ENCODE peak calls at places on chromosomes 3 and 15, in six cellular contexts. O is psoas muscle, K is astrocyte, P is IMR-90, Q is astrocyte of the spinal cord, U is astrocyte of the cerebellum. W is an unnamed sample.

GRCh38 chr15:39304201-39304841 is 276.6 kb upstream of the THBS1 start:
- DNase-seq in P (peak), Q (peak), O (no peak), U (peak), K (peak), W (peak)

GRCh38 chr3:7144696-7145308 is 283.9 kb downstream of the GRM7 start:
- DNase-seq in Q (no peak), O (no peak), K (no peak), U (no peak), P (no peak), W (no peak)

GRCh38 chr15:35068861-35069260 is 16.2 kb downstream of the NANOGP8 start:
- DNase-seq in P (no peak), Q (no peak), O (no peak), K (no peak), U (no peak), W (no peak)

GRCh38 chr15:47471020-47471419 is 246.3 kb upstream of the SEMA6D start:
- DNase-seq in Q (no peak), O (no peak), P (peak), K (no peak), U (no peak), W (no peak)

GRCh38 chr3:28575748-28576589 is 227.3 kb upstream of the AZI2 start:
- DNase-seq in U (no peak), Q (no peak), O (peak), K (peak), P (no peak), W (no peak)

GRCh38 chr3:194447161-194447560 is 39.6 kb downstream of the ATP13A3 start:
- DNase-seq in O (no peak), U (no peak), P (no peak), K (no peak), Q (no peak), W (no peak)

GRCh38 chr3:15345051-15345607 is 12.7 kb upstream of the SH3BP5 start:
- DNase-seq in O (no peak), K (no peak), U (no peak), P (no peak), Q (no peak), W (no peak)

GRCh38 chr3:190266915-190267290 is 55.3 kb downstream of the CLDN1 start:
- DNase-seq in Q (no peak), U (no peak), O (no peak), K (no peak), P (no peak), W (no peak)

GRCh38 chr15:47711654-47712053 is 5.7 kb upstream of the SEMA6D start:
- DNase-seq in O (no peak), Q (no peak), P (no peak), U (no peak), K (no peak), W (no peak)

GRCh38 chr3:188061133-188061532 is 92.8 kb upstream of the LPP start:
- DNase-seq in U (peak), Q (peak), P (peak), K (peak), O (no peak), W (no peak)

GRCh38 chr3:71389911-71390573 is 193.5 kb downstream of the FOXP1 start:
- DNase-seq in P (peak), U (peak), K (peak), O (peak), Q (peak), W (no peak)

GRCh38 chr3:10219737-10220136 is 28.5 kb upstream of the TATDN2 start:
- DNase-seq in U (no peak), Q (no peak), O (no peak), P (no peak), K (no peak), W (no peak)

GRCh38 chr15:47778263-47778770 is 61.0 kb downstream of the SEMA6D start:
- DNase-seq in K (no peak), U (no peak), Q (no peak), P (no peak), O (no peak), W (no peak)

GRCh38 chr15:93418566-93418965 is 329.6 kb upstream of the RGMA start:
- DNase-seq in U (no peak), K (no peak), P (no peak), O (no peak), Q (no peak), W (no peak)

GRCh38 chr3:129741794-129742193 is 135.3 kb upstream of the PLXND1 start:
- DNase-seq in P (no peak), K (peak), Q (no peak), O (no peak), U (no peak), W (no peak)

GRCh38 chr3:46986782-46987484 is 7.5 kb downstream of the NBEAL2 start:
- DNase-seq in K (no peak), U (no peak), P (no peak), Q (no peak), O (peak), W (no peak)

GRCh38 chr3:72550582-72551262 is 297.5 kb downstream of the SHQ1 start:
- DNase-seq in O (no peak), U (no peak), P (no peak), K (no peak), Q (no peak), W (no peak)

GRCh38 chr3:56691165-56692000 is 8.3 kb upstream of the TASOR start:
- DNase-seq in Q (no peak), O (no peak), P (peak), K (no peak), U (no peak), W (no peak)

GRCh38 chr15:92928351-92928750 is 28.2 kb downstream of the CHD2 start:
- DNase-seq in O (no peak), P (no peak), K (no peak), U (no peak), Q (no peak), W (no peak)

GRCh38 chr3:141384575-141384974 is 16.3 kb downstream of the ZBTB38 start:
- DNase-seq in O (no peak), P (no peak), U (no peak), K (no peak), Q (no peak), W (no peak)

GRCh38 chr3:141384157-141384556 is 15.9 kb downstream of the ZBTB38 start:
- DNase-seq in U (no peak), Q (peak), P (peak), O (no peak), K (peak), W (no peak)

GRCh38 chr3:141385386-141386079 is 17.2 kb downstream of the ZBTB38 start:
- DNase-seq in K (no peak), Q (peak), P (peak), O (no peak), U (no peak), W (no peak)

GRCh38 chr3:141382571-141382970 is 14.3 kb downstream of the ZBTB38 start:
- DNase-seq in P (no peak), O (no peak), Q (no peak), K (no peak), U (no peak), W (no peak)

GRCh38 chr3:141383555-141384129 is 15.3 kb downstream of the ZBTB38 start:
- DNase-seq in P (peak), Q (peak), U (no peak), K (peak), O (no peak), W (no peak)
- H3K4me3 ChIP-seq in P (peak), Q (no peak), U (peak), K (peak), O (no peak), W (peak)

GRCh38 chr15:63218114-63218808 is 28.9 kb downstream of the RAB8B start:
- DNase-seq in U (peak), Q (peak), K (peak), O (no peak), P (peak), W (no peak)

GRCh38 chr15:63219196-63219719 is 29.9 kb downstream of the RAB8B start:
- DNase-seq in Q (no peak), U (no peak), P (no peak), O (no peak), K (no peak), W (no peak)

GRCh38 chr15:63223463-63223862 is 34.1 kb downstream of the RAB8B start:
- DNase-seq in O (no peak), Q (no peak), U (no peak), K (no peak), P (no peak), W (no peak)

GRCh38 chr15:63226155-63226883 is 36.9 kb downstream of the RAB8B start:
- DNase-seq in O (no peak), P (no peak), Q (no peak), K (no peak), U (no peak), W (no peak)

GRCh38 chr15:63221346-63221745 is 31.9 kb downstream of the RAB8B start:
- DNase-seq in O (peak), U (no peak), Q (no peak), K (no peak), P (peak), W (no peak)
- TF ChIP-seq CTCF in O (no peak), U (no peak), Q (no peak), K (no peak), P (no peak), W (no peak)

GRCh38 chr15:59685737-59686297 is 3.3 kb downstream of the BNIP2 start:
- DNase-seq in P (peak), K (peak), O (no peak), U (peak), Q (peak), W (no peak)
- H3K4me3 ChIP-seq in P (no peak), K (no peak), O (peak), U (no peak), Q (no peak), W (no peak)

GRCh38 chr3:18401298-18401961 is 23.7 kb downstream of the SATB1 start:
- DNase-seq in K (no peak), U (no peak), P (no peak), Q (no peak), O (no peak), W (no peak)
- TF ChIP-seq CTCF in K (no peak), U (no peak), P (no peak), Q (no peak), O (no peak), W (no peak)

GRCh38 chr3:12454076-12454807 is 30.0 kb upstream of the TSEN2 start:
- DNase-seq in K (no peak), O (no peak), Q (no peak), P (peak), U (no peak), W (no peak)
- H3K4me3 ChIP-seq in K (no peak), O (no peak), Q (no peak), P (no peak), U (no peak), W (no peak)

DNA sequence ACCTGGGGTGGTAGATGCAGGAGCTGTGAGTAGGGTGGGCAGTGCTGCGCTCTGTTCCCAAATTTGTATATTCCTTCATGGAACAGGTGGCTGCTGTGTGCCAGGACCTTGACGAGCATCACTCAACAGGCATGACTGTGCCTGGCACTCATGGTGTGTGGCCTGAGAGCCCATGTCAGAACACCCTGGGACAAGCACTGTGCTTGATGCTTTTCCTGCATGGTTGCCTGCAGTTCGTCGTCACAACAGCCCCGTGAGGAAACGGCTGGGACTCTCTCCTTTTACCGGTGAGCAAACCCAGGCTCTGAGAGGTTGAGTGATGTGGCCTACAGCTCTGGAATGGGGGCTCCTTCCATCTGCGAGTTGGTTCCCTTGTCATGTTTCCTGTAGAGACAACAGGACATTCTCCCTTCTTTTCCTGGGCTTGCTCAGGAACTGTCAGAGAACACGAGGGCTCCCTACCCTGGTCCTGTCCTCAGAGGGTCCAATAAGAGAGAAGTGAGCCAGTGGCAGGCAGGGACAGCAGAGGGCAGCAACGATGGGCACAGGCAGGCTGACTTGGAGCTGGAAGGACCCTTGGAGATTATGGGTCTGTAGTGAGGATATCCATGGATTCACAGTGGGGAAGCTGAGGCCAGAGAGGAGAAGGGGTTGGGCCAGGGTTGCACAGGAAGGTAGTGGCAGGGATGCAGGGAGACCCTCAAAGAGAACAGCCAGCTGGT is 37.4 kb downstream of the PRKCD start:
- DNase-seq in U (no peak), P (no peak), Q (no peak), O (no peak), K (no peak), W (no peak)
- TF ChIP-seq CTCF in U (peak), P (no peak), Q (peak), O (no peak), K (no peak), W (peak)

GRCh38 chr15:83928392-83928734 is 274.4 kb downstream of the ADAMTSL3 start:
- DNase-seq in Q (no peak), K (no peak), U (no peak), P (no peak), O (no peak), W (no peak)
- H3K4me3 ChIP-seq in Q (no peak), K (no peak), U (no peak), P (no peak), O (no peak), W (no peak)

DNA sequence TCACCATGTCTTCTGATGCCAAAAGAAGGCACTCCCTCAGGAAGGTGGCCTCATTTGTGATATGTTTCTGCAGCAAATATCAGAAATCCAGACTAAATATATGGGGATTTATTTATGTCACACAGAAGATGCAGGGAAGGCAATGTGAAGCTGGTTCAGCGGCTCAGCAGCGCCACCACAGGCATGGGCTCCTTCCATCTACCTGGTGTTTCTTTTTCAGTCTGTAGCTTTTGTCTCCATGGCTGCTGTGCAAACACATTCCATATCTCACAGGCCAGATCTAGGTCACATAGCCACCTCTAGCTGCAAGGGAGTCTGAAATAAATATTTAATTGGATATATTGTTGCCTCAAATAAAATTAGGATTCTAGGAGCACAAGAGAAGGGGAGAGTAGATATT is 502.1 kb upstream of the IL12A start:
- DNase-seq in O (no peak), Q (no peak), P (peak), K (no peak), U (no peak), W (no peak)
- TF ChIP-seq CTCF in O (no peak), Q (no peak), P (no peak), K (no peak), U (no peak), W (peak)

GRCh38 chr3:77799280-77799679 is 759.4 kb downstream of the ROBO2 start:
- DNase-seq in O (no peak), P (no peak), K (no peak), U (no peak), Q (no peak), W (no peak)
- H3K4me3 ChIP-seq in O (no peak), P (no peak), K (no peak), U (no peak), Q (no peak), W (no peak)

GRCh38 chr3:126132751-126133511 is 47.5 kb downstream of the ALDH1L1 start:
- DNase-seq in P (peak), K (no peak), U (no peak), Q (no peak), O (peak), W (no peak)
- TF ChIP-seq CTCF in P (peak), K (peak), U (peak), Q (peak), O (no peak), W (peak)